ENCODE peak calls at places on chromosome 17, in nine cellular contexts. R is NCI-H2081; B is activated T-cell treated with anti-CD3 and anti-CD28 coated beads, Interleukin-2, amount 50 U/mL, for 48 hours; P is KBM-7; Y is LoVo; N is pulmonary artery endothelial cell; K is fibroblast of lung; W is AG20443; L is kidney epithelial cell. Q is an unnamed sample.

GRCh38 chr17:43774304-43775250 is 4.2 kb downstream of the DUSP3 start:
- DNase-seq in R (no peak), B (no peak), P (no peak), Y (no peak), N (no peak), K (no peak), W (no peak), L (no peak), Q (no peak)

GRCh38 chr17:3603119-3603869 is 5.9 kb downstream of the TRPV1 start:
- DNase-seq in R (no peak), B (no peak), P (no peak), Y (no peak), N (peak), K (peak), W (peak), L (peak), Q (no peak)

GRCh38 chr17:38893612-38894011 is 23.8 kb downstream of the LASP1 start:
- DNase-seq in R (no peak), B (peak), P (peak), Y (no peak), N (no peak), K (peak), W (no peak), L (no peak), Q (no peak)

GRCh38 chr17:13725286-13725990 is 123.7 kb upstream of the HS3ST3A1 start:
- DNase-seq in R (no peak), B (no peak), P (no peak), Y (peak), N (no peak), K (peak), W (peak), L (no peak), Q (no peak)

GRCh38 chr17:50096092-50096491 is 941 bp downstream of the PDK2 start:
- DNase-seq in R (no peak), B (no peak), P (no peak), Y (no peak), N (no peak), K (no peak), W (no peak), L (no peak), Q (no peak)

GRCh38 chr17:19348081-19348650 is 14.4 kb downstream of the B9D1 start:
- DNase-seq in R (no peak), B (no peak), P (no peak), Y (no peak), N (no peak), K (no peak), W (no peak), L (no peak), Q (no peak)

GRCh38 chr17:49125449-49125848 is 7.1 kb upstream of the B4GALNT2 start:
- DNase-seq in R (no peak), B (no peak), P (no peak), Y (no peak), N (no peak), K (no peak), W (no peak), L (no peak), Q (no peak)

GRCh38 chr17:78951967-78952551 is 26.9 kb upstream of the TIMP2 start:
- DNase-seq in R (no peak), B (no peak), P (no peak), Y (no peak), N (no peak), K (no peak), W (no peak), L (no peak), Q (no peak)

GRCh38 chr17:31581022-31581483 is 189.6 kb downstream of the RAB11FIP4 start:
- DNase-seq in R (peak), B (no peak), P (no peak), Y (peak), N (no peak), K (peak), W (peak), L (no peak), Q (no peak)

GRCh38 chr17:55625516-55625915 is 97.1 kb downstream of the TMEM100 start:
- DNase-seq in R (no peak), B (no peak), P (no peak), Y (no peak), N (no peak), K (no peak), W (no peak), L (no peak), Q (no peak)

GRCh38 chr17:41556931-41557330 is 14.9 kb downstream of the KRT9 start:
- DNase-seq in R (no peak), B (no peak), P (no peak), Y (no peak), N (no peak), K (no peak), W (no peak), L (no peak), Q (no peak)

GRCh38 chr17:33750943-33751701 is 458.0 kb upstream of the ASIC2 start:
- DNase-seq in R (peak), B (peak), P (peak), Y (peak), N (no peak), K (peak), W (peak), L (peak), Q (peak)

Q was measured in NAMALWA.